ENCODE peak calls at places on chromosome 1, in nine cellular contexts. O, F, N, L, H, W, B, I and Q are unnamed samples.
A peak's percentile ranks its signal among the peaks of the same experiment; 100 is the strongest.

GRCh38 chr1:94819945-94820746 is at the start of gene SLC44A3:
- DNase-seq in O (no peak), F (no peak), N (peak; percentile 51), L (no peak), H (peak; percentile 90), W (peak; percentile 73), B (peak; percentile 68), I (no peak), Q (no peak)

GRCh38 chr1:2044510-2045319 is 5.5 kb upstream of the PRKCZ start:
- DNase-seq in O (no peak), F (no peak), N (no peak), L (no peak), H (peak; percentile 94), W (peak; percentile 65), B (peak; percentile 18), I (no peak), Q (no peak)

GRCh38 chr1:151024540-151025146 is 11.7 kb upstream of the BNIPL start:
- DNase-seq in O (peak; percentile 46), F (peak; percentile 84), N (peak; percentile 39), L (peak; percentile 85), H (no peak), W (peak; percentile 78), B (peak; percentile 51), I (no peak), Q (no peak)

GRCh38 chr1:145826030-145826429 is 2.0 kb downstream of the POLR3C start:
- DNase-seq in O (no peak), F (no peak), N (no peak), L (no peak), H (no peak), W (no peak), B (no peak), I (no peak), Q (no peak)

GRCh38 chr1:41806472-41807155 is 112.1 kb downstream of the HIVEP3 start:
- DNase-seq in O (no peak), F (no peak), N (no peak), L (no peak), H (no peak), W (no peak), B (no peak), I (no peak), Q (no peak)

GRCh38 chr1:111965781-111966453 is 23.6 kb downstream of the KCND3 start:
- DNase-seq in O (no peak), F (no peak), N (no peak), L (no peak), H (no peak), W (no peak), B (no peak), I (no peak), Q (no peak)

GRCh38 chr1:243944429-243945160 is 94.6 kb upstream of the AKT3 start:
- DNase-seq in O (no peak), F (no peak), N (peak; percentile 5), L (no peak), H (no peak), W (peak; percentile 59), B (peak; percentile 27), I (no peak), Q (peak; percentile 86)

GRCh38 chr1:247409869-247410544 is 6.0 kb upstream of the NLRP3 start:
- DNase-seq in O (no peak), F (no peak), N (no peak), L (no peak), H (no peak), W (no peak), B (no peak), I (no peak), Q (no peak)

GRCh38 chr1:64251971-64252370 is 48.5 kb downstream of the UBE2U start:
- DNase-seq in O (no peak), F (no peak), N (no peak), L (no peak), H (no peak), W (no peak), B (no peak), I (no peak), Q (no peak)

GRCh38 chr1:203378529-203379271 is 27.8 kb upstream of the FMOD start:
- DNase-seq in O (no peak), F (no peak), N (no peak), L (no peak), H (no peak), W (peak; percentile 77), B (no peak), I (peak; percentile 55), Q (no peak)

GRCh38 chr1:152533327-152533938 is 19.2 kb downstream of the CRCT1 start:
- DNase-seq in O (peak; percentile 56), F (no peak), N (no peak), L (no peak), H (no peak), W (peak; percentile 34), B (peak; percentile 5), I (no peak), Q (peak; percentile 4)

GRCh38 chr1:210360852-210361477 is 32.3 kb downstream of the HHAT start:
- DNase-seq in O (peak; percentile 16), F (no peak), N (peak; percentile 44), L (no peak), H (no peak), W (peak; percentile 75), B (peak; percentile 61), I (peak; percentile 44), Q (no peak)

GRCh38 chr1:19664453-19665043 is at the start of gene HTR6:
- DNase-seq in O (no peak), F (no peak), N (no peak), L (no peak), H (no peak), W (no peak), B (no peak), I (no peak), Q (no peak)

GRCh38 chr1:244011796-244012195 is 39.3 kb upstream of the ZBTB18 start:
- DNase-seq in O (no peak), F (no peak), N (peak; percentile 10), L (no peak), H (no peak), W (no peak), B (peak; percentile 28), I (no peak), Q (no peak)

GRCh38 chr1:221149676-221150075 is 270.4 kb downstream of the HLX start:
- DNase-seq in O (no peak), F (no peak), N (no peak), L (no peak), H (no peak), W (no peak), B (no peak), I (no peak), Q (no peak)

GRCh38 chr1:30512922-30513265 is 210.5 kb downstream of the MATN1 start:
- DNase-seq in O (no peak), F (peak; percentile 54), N (no peak), L (peak; percentile 46), H (no peak), W (no peak), B (no peak), I (no peak), Q (no peak)

GRCh38 chr1:156625436-156626078 is 6.3 kb downstream of the HAPLN2 start:
- DNase-seq in O (no peak), F (no peak), N (no peak), L (no peak), H (peak; percentile 84), W (peak; percentile 63), B (peak; percentile 18), I (no peak), Q (no peak)

GRCh38 chr1:156627313-156627880 is 8.2 kb downstream of the HAPLN2 start:
- DNase-seq in O (peak; percentile 39), F (no peak), N (peak; percentile 23), L (no peak), H (no peak), W (peak; percentile 47), B (peak; percentile 37), I (no peak), Q (no peak)

GRCh38 chr1:156623946-156624813 is 5.0 kb downstream of the HAPLN2 start:
- DNase-seq in O (no peak), F (no peak), N (no peak), L (no peak), H (peak; percentile 81), W (peak; percentile 59), B (peak; percentile 28), I (no peak), Q (no peak)

GRCh38 chr1:156624814-156625435 is 5.7 kb downstream of the HAPLN2 start:
- DNase-seq in O (no peak), F (no peak), N (no peak), L (no peak), H (peak; percentile 76), W (no peak), B (no peak), I (no peak), Q (no peak)

GRCh38 chr1:156626079-156626438 is 6.8 kb downstream of the HAPLN2 start:
- DNase-seq in O (no peak), F (no peak), N (no peak), L (no peak), H (no peak), W (no peak), B (no peak), I (no peak), Q (no peak)
- TF ChIP-seq CTCF in O (no peak), F (no peak), N (no peak), L (peak; percentile 7), H (no peak), W (no peak), B (no peak), I (no peak), Q (no peak)

GRCh38 chr1:18651727-18652126 is 21.1 kb downstream of the PAX7 start:
- DNase-seq in O (no peak), F (no peak), N (no peak), L (no peak), H (no peak), W (no peak), B (no peak), I (no peak), Q (no peak)
- H3K27me3 ChIP-seq in O (peaks cover 5% of the 10 kb centered on the region), F (peaks cover 95% of the 10 kb centered on the region), N (peaks cover 44% of the 10 kb centered on the region), L (peaks cover 6% of the 10 kb centered on the region), H (peaks cover 67% of the 10 kb centered on the region), W (peaks cover 96% of the 10 kb centered on the region), B (no peaks in the 10 kb centered on the region), I (peaks cover 51% of the 10 kb centered on the region), Q (peaks cover 62% of the 10 kb centered on the region)

DNA sequence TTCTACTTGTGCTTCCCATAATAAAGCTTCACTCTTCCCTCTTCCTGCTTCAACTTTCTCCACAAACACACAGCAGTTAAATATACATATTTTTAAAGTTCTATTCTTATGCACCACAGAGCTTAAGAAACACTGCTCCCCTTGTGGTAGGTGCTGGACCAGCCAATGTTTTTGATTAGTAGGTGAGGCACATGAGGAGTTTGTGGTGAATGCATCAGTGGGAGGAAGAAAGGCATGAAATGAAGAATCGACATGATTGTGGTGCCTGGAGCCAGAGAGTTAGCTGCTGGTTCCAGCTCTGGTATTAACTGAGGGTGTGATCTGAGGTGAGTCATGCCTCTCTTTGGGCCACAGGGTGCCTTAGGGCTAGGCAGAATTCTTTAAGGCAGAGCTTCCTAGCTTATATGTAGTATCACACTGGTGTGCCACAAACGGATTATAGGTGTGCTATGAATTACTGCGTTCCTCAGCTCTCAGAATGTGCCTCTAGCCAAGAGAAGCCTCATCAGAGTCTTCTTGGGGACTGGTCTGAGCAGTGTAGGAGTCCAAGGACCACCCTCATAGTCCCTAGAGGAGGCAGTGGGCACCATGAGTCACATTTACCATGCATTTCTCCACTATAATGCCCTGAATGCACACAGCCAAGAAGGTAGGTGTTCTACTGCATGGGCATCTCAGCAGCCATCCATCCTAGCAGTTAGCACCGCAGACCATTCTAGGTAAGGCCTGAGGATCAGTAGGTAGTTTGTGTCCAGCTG is 97.4 kb upstream of the SGIP1 start:
- DNase-seq in O (peak; percentile 63), F (no peak), N (peak; percentile 80), L (no peak), H (no peak), W (peak; percentile 70), B (peak; percentile 86), I (peak; percentile 41), Q (peak; percentile 62)
- TF ChIP-seq CTCF in O (peak; percentile 63), F (peak; percentile 33), N (peak; percentile 50), L (peak; percentile 43), H (no peak), W (peak; percentile 51), B (peak; percentile 48), I (peak; percentile 62), Q (peak; percentile 53)

GRCh38 chr1:155122308-155122707 is 5.4 kb upstream of the EFNA1 start:
- DNase-seq in O (no peak), F (no peak), N (no peak), L (no peak), H (no peak), W (no peak), B (no peak), I (no peak), Q (no peak)
- H3K27me3 ChIP-seq in O (peaks cover 6% of the 10 kb centered on the region), F (no peaks in the 10 kb centered on the region), N (peaks cover 52% of the 10 kb centered on the region), L (no peaks in the 10 kb centered on the region), H (no peaks in the 10 kb centered on the region), W (peaks cover 12% of the 10 kb centered on the region), B (peaks cover 38% of the 10 kb centered on the region), I (peaks cover 59% of the 10 kb centered on the region), Q (peaks cover 3% of the 10 kb centered on the region)